ENCODE peak calls at places on chromosomes 1 and 21, in seven cellular contexts. U is choroid plexus epithelial cell, F is fibroblast of pulmonary artery, J is BJ, L is colonic mucosa, A is WERI-Rb-1, K is HFF-Myc. P is an unnamed sample.

GRCh38 chr1:24018611-24019580 is 38.8 kb upstream of the SRSF10 start:
- DNase-seq in U (peak), F (peak), J (peak), L (peak), A (no peak), K (peak), P (peak)

GRCh38 chr1:224407546-224408293 is 26.9 kb downstream of the WDR26 start:
- DNase-seq in U (no peak), F (no peak), J (no peak), L (no peak), A (no peak), K (no peak), P (no peak)

GRCh38 chr1:209266590-209267172 is 316.8 kb upstream of the CAMK1G start:
- DNase-seq in U (peak), F (peak), J (no peak), L (no peak), A (no peak), K (no peak), P (peak)

GRCh38 chr1:162475089-162475488 is 22.5 kb upstream of the UHMK1 start:
- DNase-seq in U (no peak), F (no peak), J (no peak), L (no peak), A (no peak), K (no peak), P (no peak)

GRCh38 chr1:62437273-62437945 is 560 bp downstream of the USP1 start:
- DNase-seq in U (peak), F (peak), J (no peak), L (peak), A (no peak), K (no peak), P (peak)

GRCh38 chr1:180229483-180230415 is at the start of gene LHX4:
- DNase-seq in U (no peak), F (peak), J (no peak), L (peak), A (peak), K (no peak), P (peak)

GRCh38 chr1:53107570-53108322 is 34.7 kb downstream of the SLC1A7 start:
- DNase-seq in U (peak), F (peak), J (peak), L (no peak), A (no peak), K (peak), P (peak)

GRCh38 chr1:95284420-95284819 is 50.4 kb downstream of the RWDD3 start:
- DNase-seq in U (no peak), F (no peak), J (no peak), L (no peak), A (no peak), K (no peak), P (no peak)

GRCh38 chr21:25855591-25855990 is 120.8 kb downstream of the GABPA start:
- DNase-seq in U (no peak), F (no peak), J (no peak), L (no peak), A (no peak), K (no peak), P (no peak)

GRCh38 chr21:25862112-25862511 is 127.3 kb downstream of the GABPA start:
- DNase-seq in U (no peak), F (no peak), J (no peak), L (peak), A (no peak), K (no peak), P (no peak)

GRCh38 chr21:25858328-25858727 is 123.6 kb downstream of the GABPA start:
- DNase-seq in U (no peak), F (no peak), J (no peak), L (no peak), A (no peak), K (no peak), P (no peak)

GRCh38 chr21:25859264-25859931 is 124.6 kb downstream of the GABPA start:
- DNase-seq in U (no peak), F (no peak), J (no peak), L (no peak), A (no peak), K (no peak), P (no peak)

DNA sequence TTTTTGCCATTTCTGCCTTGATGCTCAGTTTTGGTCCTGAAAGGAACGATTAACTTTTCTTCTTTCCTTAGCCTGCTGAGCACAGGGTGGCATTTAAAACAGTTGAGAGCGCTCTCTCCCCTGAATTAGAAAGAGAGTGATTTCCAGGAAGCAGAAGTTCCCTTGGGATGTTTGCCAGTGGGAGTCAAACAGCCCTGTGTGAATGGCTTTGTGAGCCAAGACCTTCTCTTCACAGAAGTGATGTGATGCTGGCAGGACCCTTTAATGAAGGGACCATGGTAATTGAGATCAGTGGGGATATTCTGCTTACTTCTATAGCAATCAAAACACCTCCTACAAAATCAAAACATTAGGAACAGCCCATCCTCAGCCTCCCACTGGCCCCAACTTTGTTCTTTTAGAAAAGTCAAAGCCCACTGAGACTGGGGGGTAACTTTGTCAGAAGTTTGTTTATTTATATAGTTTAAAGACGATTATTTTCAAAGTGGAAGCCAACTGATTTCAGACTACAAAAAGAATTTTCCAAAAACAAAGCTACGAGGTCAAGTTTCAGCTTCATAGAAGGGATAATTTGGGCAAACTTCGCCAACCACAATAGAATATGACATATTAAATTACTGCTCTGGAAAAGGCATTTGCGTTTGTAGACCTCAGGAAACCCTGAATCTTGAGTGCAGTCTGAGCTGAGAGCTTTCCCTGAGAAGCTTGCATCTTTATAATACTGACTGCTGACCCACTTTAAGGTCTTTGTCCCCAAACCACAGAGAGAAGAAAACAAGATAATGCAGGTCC is 122.7 kb downstream of the GABPA start:
- DNase-seq in U (no peak), F (no peak), J (no peak), L (no peak), A (no peak), K (no peak), P (no peak)
- H3K4me3 ChIP-seq in U (no peak), F (no peak), J (no peak), L (no peak), A (no peak), K (no peak), P (no peak)

GRCh38 chr1:199859525-199859924 is 168.0 kb upstream of the NR5A2 start:
- DNase-seq in U (peak), F (peak), J (no peak), L (no peak), A (no peak), K (peak), P (peak)

GRCh38 chr1:199856381-199856780 is 171.1 kb upstream of the NR5A2 start:
- DNase-seq in U (no peak), F (peak), J (no peak), L (no peak), A (no peak), K (no peak), P (no peak)

GRCh38 chr1:199857103-199857502 is 170.4 kb upstream of the NR5A2 start:
- DNase-seq in U (peak), F (peak), J (no peak), L (no peak), A (no peak), K (no peak), P (peak)

GRCh38 chr1:199855580-199855979 is 171.9 kb upstream of the NR5A2 start:
- DNase-seq in U (peak), F (peak), J (no peak), L (no peak), A (no peak), K (no peak), P (peak)

GRCh38 chr1:199857516-199857915 is 170.0 kb upstream of the NR5A2 start:
- DNase-seq in U (no peak), F (no peak), J (no peak), L (no peak), A (no peak), K (no peak), P (no peak)
- H3K4me3 ChIP-seq in U (no peak), F (no peak), J (no peak), L (no peak), A (no peak), K (no peak), P (no peak)

GRCh38 chr1:160711528-160712311 is at the start of gene CD48:
- DNase-seq in U (no peak), F (no peak), J (no peak), L (no peak), A (no peak), K (no peak), P (no peak)
- H3K4me3 ChIP-seq in U (no peak), F (no peak), J (no peak), L (peak), A (no peak), K (no peak), P (no peak)

DNA sequence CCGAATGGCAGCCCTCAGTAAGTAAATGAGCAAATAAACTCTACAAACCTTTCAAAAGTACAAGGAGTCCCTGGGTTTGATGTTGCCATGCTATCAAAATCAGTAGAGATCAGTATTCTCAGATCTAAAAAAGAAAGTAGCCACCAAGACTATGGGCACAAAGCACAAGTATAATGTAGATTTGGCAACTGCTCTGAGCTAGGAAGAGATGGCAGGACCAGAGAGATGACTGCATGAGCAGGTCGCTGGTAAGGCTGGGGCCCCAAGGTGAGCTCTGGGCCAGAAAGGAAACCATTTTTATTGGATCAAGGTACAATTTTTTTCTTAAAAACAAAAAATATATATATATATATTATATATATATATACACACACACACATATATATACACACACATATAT is 3.1 kb upstream of the ADORA3 start:
- DNase-seq in U (no peak), F (no peak), J (no peak), L (no peak), A (no peak), K (no peak), P (no peak)
- H3K4me3 ChIP-seq in U (no peak), F (no peak), J (no peak), L (no peak), A (no peak), K (no peak), P (no peak)

P was measured in fibroblast of lung.